ENCODE peak calls at places on chromosomes 7 and 10, in seven cellular contexts. O is body of pancreas, C is mammary epithelial cell, I is sigmoid colon, V is neural progenitor cell, Z is left ventricle myocardium inferior, P is testis. B is an unnamed sample.
A peak's percentile ranks its signal among the peaks of the same experiment; 100 is the strongest.

GRCh38 chr10:62130948-62131347 is 137.7 kb downstream of the RTKN2 start:
- DNase-seq in O (no peak), C (peak; percentile 44), I (no peak), V (no peak), Z (no peak), P (no peak), B (no peak)

GRCh38 chr10:43201545-43202131 is 63.4 kb downstream of the CSGALNACT2 start:
- DNase-seq in O (no peak), C (no peak), I (peak; percentile 53), V (no peak), Z (no peak), P (no peak), B (peak; percentile 16)

GRCh38 chr7:31065840-31066239 is 13.7 kb downstream of the ADCYAP1R1 start:
- DNase-seq in O (no peak), C (no peak), I (peak; percentile 35), V (no peak), Z (peak; percentile 6), P (no peak), B (no peak)

GRCh38 chr10:122650331-122650730 is 49.3 kb downstream of the C10orf120 start:
- DNase-seq in O (no peak), C (no peak), I (peak; percentile 18), V (no peak), Z (no peak), P (no peak), B (no peak)

GRCh38 chr7:11104578-11104977 is 130.9 kb downstream of the PHF14 start:
- DNase-seq in O (no peak), C (no peak), I (no peak), V (no peak), Z (no peak), P (no peak), B (no peak)

GRCh38 chr10:70595566-70596016 is 7.0 kb downstream of the PRF1 start:
- DNase-seq in O (no peak), C (no peak), I (no peak), V (no peak), Z (no peak), P (no peak), B (no peak)

GRCh38 chr7:7861211-7861633 is 107.4 kb upstream of the GLCCI1 start:
- DNase-seq in O (no peak), C (peak; percentile 95), I (no peak), V (no peak), Z (no peak), P (no peak), B (no peak)

GRCh38 chr10:488933-489215 is 200.6 kb downstream of the DIP2C start:
- DNase-seq in O (no peak), C (no peak), I (no peak), V (no peak), Z (no peak), P (no peak), B (peak; percentile 41)

GRCh38 chr10:133015321-133015720 is 72.4 kb upstream of the ADGRA1 start:
- DNase-seq in O (no peak), C (no peak), I (no peak), V (no peak), Z (no peak), P (no peak), B (no peak)

GRCh38 chr10:77622822-77623410 is 14.7 kb downstream of the KCNMA1 start:
- DNase-seq in O (no peak), C (no peak), I (no peak), V (no peak), Z (no peak), P (no peak), B (no peak)

GRCh38 chr7:123537026-123537642 is 2.7 kb upstream of the IQUB start:
- DNase-seq in O (no peak), C (peak; percentile 6), I (no peak), V (no peak), Z (no peak), P (no peak), B (no peak)

GRCh38 chr7:2530076-2530967 is 10.7 kb downstream of the LFNG start:
- DNase-seq in O (peak; percentile 50), C (no peak), I (no peak), V (peak; percentile 11), Z (peak; percentile 44), P (no peak), B (peak; percentile 62)

GRCh38 chr7:45985902-45986301 is 64.8 kb upstream of the IGFBP3 start:
- DNase-seq in O (no peak), C (peak; percentile 61), I (no peak), V (no peak), Z (no peak), P (peak; percentile 2), B (no peak)

GRCh38 chr10:24552346-24553016 is 171.2 kb downstream of the ARHGAP21 start:
- DNase-seq in O (peak; percentile 77), C (peak; percentile 67), I (no peak), V (peak; percentile 64), Z (no peak), P (peak; percentile 62), B (peak; percentile 68)

GRCh38 chr10:54133201-54133600 is 667.8 kb downstream of the PCDH15 start:
- DNase-seq in O (no peak), C (no peak), I (no peak), V (peak; percentile 7), Z (no peak), P (no peak), B (no peak)

GRCh38 chr10:131926743-131927595 is 26.2 kb downstream of the PPP2R2D start:
- DNase-seq in O (no peak), C (no peak), I (peak; percentile 61), V (no peak), Z (no peak), P (no peak), B (no peak)
- H3K4me1 ChIP-seq in O (peaks cover 59% of the 10 kb centered on the region), C (peaks cover 10% of the 10 kb centered on the region), I (no peaks in the 10 kb centered on the region), V (peaks cover 11% of the 10 kb centered on the region), Z (peaks cover 79% of the 10 kb centered on the region), P (peaks cover 28% of the 10 kb centered on the region), B (peaks cover 52% of the 10 kb centered on the region)

GRCh38 chr10:128001346-128001745 is 94.4 kb downstream of the PTPRE start:
- DNase-seq in O (no peak), C (no peak), I (peak; percentile 38), V (no peak), Z (no peak), P (no peak), B (no peak)

GRCh38 chr10:128001886-128002285 is 95.0 kb downstream of the PTPRE start:
- DNase-seq in O (no peak), C (no peak), I (peak; percentile 44), V (no peak), Z (no peak), P (no peak), B (no peak)

GRCh38 chr10:127999801-128000200 is 92.9 kb downstream of the PTPRE start:
- DNase-seq in O (no peak), C (no peak), I (peak; percentile 19), V (no peak), Z (no peak), P (no peak), B (no peak)

GRCh38 chr10:127999291-127999690 is 92.4 kb downstream of the PTPRE start:
- DNase-seq in O (no peak), C (no peak), I (peak; percentile 58), V (peak; percentile 21), Z (no peak), P (no peak), B (no peak)

GRCh38 chr10:128000660-128001059 is 93.8 kb downstream of the PTPRE start:
- DNase-seq in O (no peak), C (peak; percentile 45), I (peak; percentile 28), V (no peak), Z (peak; percentile 56), P (no peak), B (no peak)
- H3K4me3 ChIP-seq in O (no peak overlapping the region), C (no peak overlapping the region), I (no peak overlapping the region), V (no peak overlapping the region), Z (no peak overlapping the region), P (no peak overlapping the region), B (no peak overlapping the region)

DNA sequence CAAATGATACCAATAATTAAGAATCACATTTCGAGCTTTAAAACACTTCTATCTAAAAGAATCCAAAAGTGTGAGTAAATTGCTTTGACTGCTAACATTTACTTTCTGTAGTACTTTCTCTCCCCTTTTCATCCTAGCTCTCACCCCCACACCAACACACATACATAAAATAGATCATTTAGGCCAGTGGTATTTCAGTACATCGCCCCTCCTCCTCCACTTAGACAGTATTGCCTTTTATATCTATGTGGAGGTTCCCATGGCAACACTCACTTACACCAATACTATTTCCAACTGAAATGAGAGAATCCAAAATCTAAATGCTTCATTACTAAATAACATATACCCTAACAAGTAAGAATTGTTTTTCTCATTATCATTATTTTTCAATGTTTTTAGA is 58.9 kb downstream of the HIBADH start:
- DNase-seq in O (no peak), C (no peak), I (no peak), V (peak; percentile 19), Z (no peak), P (no peak), B (no peak)
- H3K4me1 ChIP-seq in O (no peaks in the 10 kb centered on the region), C (no peaks in the 10 kb centered on the region), I (no peaks in the 10 kb centered on the region), V (peaks cover 55% of the 10 kb centered on the region), Z (peaks cover under 1% of the 10 kb centered on the region), P (no peaks in the 10 kb centered on the region), B (peaks cover under 1% of the 10 kb centered on the region)

DNA sequence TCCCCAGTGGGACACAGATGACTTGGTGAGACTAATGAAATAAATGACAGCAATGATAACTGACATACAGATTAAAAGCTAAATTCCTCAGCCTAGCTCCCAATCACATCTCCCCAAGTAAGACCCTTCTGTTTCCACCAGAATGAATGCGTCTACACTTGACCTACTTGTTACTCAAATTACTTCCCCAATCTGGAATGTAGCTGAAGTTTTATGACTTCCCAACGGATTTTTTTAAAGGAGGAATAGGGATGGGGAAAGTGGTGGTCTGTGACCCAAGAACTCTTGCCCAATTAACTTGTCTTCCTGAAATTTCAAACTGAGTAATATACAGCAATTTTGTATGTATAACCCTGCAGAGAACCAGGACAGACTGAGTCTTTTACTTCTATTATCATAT is 9.1 kb downstream of the H2AZ2 start:
- DNase-seq in O (no peak), C (no peak), I (no peak), V (no peak), Z (no peak), P (no peak), B (no peak)
- H3K4me3 ChIP-seq in O (no peak overlapping the region), C (no peak overlapping the region), I (no peak overlapping the region), V (no peak overlapping the region), Z (no peak overlapping the region), P (no peak overlapping the region), B (no peak overlapping the region)

DNA sequence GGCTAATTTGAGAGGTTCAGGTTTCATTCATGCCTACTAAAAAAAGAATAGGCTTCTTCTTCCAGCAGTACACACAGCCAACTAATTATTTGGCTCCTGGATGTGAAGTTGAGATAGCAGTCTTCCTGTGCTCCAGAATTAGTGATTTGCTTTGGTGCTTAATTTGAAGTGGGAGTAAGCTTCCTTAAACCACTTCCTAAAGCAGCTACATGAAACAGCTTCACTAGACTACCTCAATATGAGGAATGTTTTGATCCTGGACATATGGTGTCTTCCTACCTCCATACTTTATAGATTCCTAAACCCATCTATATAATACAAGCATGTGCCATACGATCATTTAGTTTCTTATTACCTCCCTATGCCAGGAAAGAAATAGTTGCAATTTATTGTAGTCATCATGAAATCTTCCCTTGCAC is 8.4 kb downstream of the VIM start:
- DNase-seq in O (no peak), C (no peak), I (no peak), V (no peak), Z (no peak), P (no peak), B (no peak)
- H3K4me1 ChIP-seq in O (peaks cover 29% of the 10 kb centered on the region), C (peaks cover 18% of the 10 kb centered on the region), I (no peaks in the 10 kb centered on the region), V (peaks cover 3% of the 10 kb centered on the region), Z (peaks cover 58% of the 10 kb centered on the region), P (peaks cover 36% of the 10 kb centered on the region), B (peaks cover 40% of the 10 kb centered on the region)